ENCODE peak calls at places on chromosomes 12 and 14, in five cellular contexts. R is D721Med, Y is fibroblast of the aortic adventitia, B is epithelial cell of esophagus, F is astrocyte of the spinal cord. Z is an unnamed sample.

GRCh38 chr12:123401753-123402683 is 18.1 kb downstream of the KMT5A start:
- DNase-seq in Y (no peak), F (no peak), B (no peak), R (no peak), Z (no peak)

GRCh38 chr14:50830932-50831703 is at the start of gene NIN:
- DNase-seq in B (peak), Y (peak), R (peak), F (peak), Z (peak)

GRCh38 chr12:13085968-13086686 is 17.3 kb downstream of the GSG1 start:
- DNase-seq in F (no peak), B (peak), Y (peak), R (no peak), Z (no peak)

GRCh38 chr12:7638064-7638763 is 27.5 kb downstream of the APOBEC1 start:
- DNase-seq in Y (no peak), F (no peak), B (peak), R (no peak), Z (no peak)

GRCh38 chr14:68124885-68125731 is 305.5 kb downstream of the RAD51B start:
- DNase-seq in B (peak), Y (peak), R (no peak), F (peak), Z (no peak)

GRCh38 chr14:30621354-30621953 is 665 bp upstream of the SCFD1 start:
- DNase-seq in Y (no peak), F (no peak), R (no peak), B (peak), Z (no peak)

GRCh38 chr12:53994691-53995310 is 5.2 kb upstream of the HOXC9 start:
- DNase-seq in R (no peak), Y (no peak), B (no peak), F (no peak), Z (no peak)

GRCh38 chr12:10084733-10085132 is 14.1 kb downstream of the CLEC1A start:
- DNase-seq in F (no peak), B (no peak), Y (no peak), R (no peak), Z (no peak)

GRCh38 chr12:107515446-107515958 is 170.1 kb upstream of the PWP1 start:
- DNase-seq in B (peak), Y (peak), R (no peak), F (peak), Z (peak)

GRCh38 chr12:49536526-49537195 is 2.2 kb upstream of the KCNH3 start:
- DNase-seq in R (no peak), B (no peak), Y (no peak), F (no peak), Z (no peak)

GRCh38 chr14:23093993-23094665 is 807 bp downstream of the ACIN1 start:
- DNase-seq in R (no peak), Y (no peak), B (no peak), F (no peak), Z (no peak)

GRCh38 chr14:104224516-104225281 is 86.3 kb downstream of the KIF26A start:
- DNase-seq in F (no peak), Y (no peak), B (no peak), R (peak), Z (no peak)

GRCh38 chr12:108360487-108360886 is 21.4 kb upstream of the CMKLR1 start:
- DNase-seq in Y (no peak), B (peak), F (peak), R (no peak), Z (peak)

GRCh38 chr14:34161351-34162169 is 210.7 kb upstream of the EGLN3 start:
- DNase-seq in B (peak), F (no peak), Y (no peak), R (no peak), Z (peak)

GRCh38 chr12:50314629-50315312 is 31.5 kb upstream of the LIMA1 start:
- DNase-seq in R (peak), B (peak), F (peak), Y (peak), Z (peak)

GRCh38 chr12:1881936-1882335 is 36.5 kb downstream of the CACNA2D4 start:
- DNase-seq in R (no peak), F (no peak), B (no peak), Y (no peak), Z (no peak)

GRCh38 chr12:92470608-92471021 is 232.2 kb upstream of the PLEKHG7 start:
- DNase-seq in B (peak), Y (no peak), F (no peak), R (no peak), Z (no peak)

GRCh38 chr12:77392467-77392866 is 327.1 kb upstream of the E2F7 start:
- DNase-seq in B (no peak), R (no peak), F (no peak), Y (no peak), Z (no peak)

DNA sequence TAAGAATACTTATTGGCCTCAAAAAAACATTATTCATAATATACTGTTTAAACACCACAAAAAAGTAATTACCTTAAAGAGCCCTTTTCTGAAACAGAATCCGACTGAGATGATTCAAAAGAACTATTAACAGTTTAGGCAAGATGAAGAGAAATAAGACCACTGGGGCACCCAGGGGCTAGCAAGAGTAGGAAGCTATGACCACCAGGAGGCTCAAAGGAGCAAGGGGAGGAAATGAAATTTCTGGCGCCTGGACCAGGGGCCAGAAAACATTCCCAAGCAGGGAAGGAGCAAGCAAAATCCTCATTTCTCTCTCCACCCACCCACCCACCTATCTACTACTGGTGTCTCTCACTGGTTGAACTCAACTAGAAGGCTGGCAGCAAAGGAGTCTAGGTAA is 6.3 kb upstream of the DCAF4 start:
- DNase-seq in R (no peak), Y (no peak), F (no peak), B (no peak), Z (no peak)
- TF ChIP-seq CTCF in R (no peak), Y (peak), F (peak), B (no peak), Z (no peak)

GRCh38 chr12:99558113-99558512 is 89.4 kb upstream of the GARIN6 start:
- DNase-seq in Y (no peak), F (no peak), R (no peak), B (no peak), Z (no peak)

GRCh38 chr12:99549651-99550050 is 97.9 kb upstream of the GARIN6 start:
- DNase-seq in R (no peak), Y (no peak), B (no peak), F (no peak), Z (no peak)

GRCh38 chr12:99552022-99552421 is 95.5 kb upstream of the GARIN6 start:
- DNase-seq in Y (no peak), F (no peak), R (no peak), B (no peak), Z (no peak)

DNA sequence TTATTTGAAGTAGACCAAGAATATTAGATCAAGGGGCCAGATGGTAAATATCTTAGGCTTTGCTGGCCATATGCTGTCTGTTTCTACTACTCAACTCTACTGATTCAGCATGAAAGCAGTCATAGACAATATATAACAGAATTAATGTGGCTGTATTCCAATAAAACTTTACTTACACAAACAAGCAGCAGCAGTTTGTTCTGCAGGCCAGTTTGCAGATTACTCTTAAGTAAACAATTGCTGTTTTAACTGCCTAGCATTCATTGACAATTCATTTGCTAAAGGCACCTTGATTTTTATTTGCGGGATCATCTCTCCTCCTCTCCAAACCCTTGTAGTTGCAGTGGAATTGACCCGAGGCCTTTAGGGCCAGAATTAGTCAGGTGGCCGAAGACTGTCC is 94.1 kb upstream of the GARIN6 start:
- DNase-seq in Y (no peak), F (no peak), B (no peak), R (no peak), Z (no peak)
- TF ChIP-seq CTCF in Y (no peak), F (no peak), B (no peak), R (no peak), Z (no peak)

DNA sequence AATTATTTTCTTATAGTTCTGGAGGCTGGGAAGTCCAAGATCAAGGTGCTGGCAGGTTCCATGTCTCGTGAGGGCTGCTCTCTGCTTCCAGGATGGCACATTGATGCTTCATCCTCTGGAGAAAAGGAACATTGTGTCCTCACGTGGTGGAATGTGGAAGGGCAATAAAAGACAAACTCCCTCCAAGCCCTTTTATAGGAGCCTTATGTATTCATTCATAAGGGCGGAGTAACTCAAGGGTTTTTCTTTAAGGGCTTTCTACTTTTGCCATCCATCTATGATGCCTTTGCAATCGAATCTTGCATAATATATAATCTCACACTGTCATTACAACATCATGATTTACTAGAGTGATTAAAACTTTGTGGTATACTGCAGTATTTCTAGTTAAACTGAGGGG is 132.7 kb upstream of the DDHD1 start:
- DNase-seq in R (no peak), Y (no peak), F (no peak), B (no peak), Z (peak)
- TF ChIP-seq CTCF in R (no peak), Y (no peak), F (no peak), B (no peak), Z (no peak)

GRCh38 chr12:48336564-48336963 is 14.2 kb downstream of the ZNF641 start:
- DNase-seq in F (no peak), Y (no peak), B (peak), R (no peak), Z (peak)
- TF ChIP-seq CTCF in F (peak), Y (no peak), B (peak), R (no peak), Z (no peak)

GRCh38 chr14:59583755-59584154 is 7.1 kb upstream of the CCDC175 start:
- DNase-seq in Y (peak), R (no peak), F (peak), B (peak), Z (peak)

GRCh38 chr14:59585891-59586554 is 9.4 kb upstream of the CCDC175 start:
- DNase-seq in F (peak), Y (no peak), B (peak), R (no peak), Z (no peak)

GRCh38 chr14:59588136-59588535 is 11.5 kb upstream of the CCDC175 start:
- DNase-seq in Y (no peak), F (no peak), R (no peak), B (no peak), Z (no peak)

GRCh38 chr14:59582161-59582560 is 5.5 kb upstream of the CCDC175 start:
- DNase-seq in R (peak), B (no peak), Y (no peak), F (peak), Z (no peak)

DNA sequence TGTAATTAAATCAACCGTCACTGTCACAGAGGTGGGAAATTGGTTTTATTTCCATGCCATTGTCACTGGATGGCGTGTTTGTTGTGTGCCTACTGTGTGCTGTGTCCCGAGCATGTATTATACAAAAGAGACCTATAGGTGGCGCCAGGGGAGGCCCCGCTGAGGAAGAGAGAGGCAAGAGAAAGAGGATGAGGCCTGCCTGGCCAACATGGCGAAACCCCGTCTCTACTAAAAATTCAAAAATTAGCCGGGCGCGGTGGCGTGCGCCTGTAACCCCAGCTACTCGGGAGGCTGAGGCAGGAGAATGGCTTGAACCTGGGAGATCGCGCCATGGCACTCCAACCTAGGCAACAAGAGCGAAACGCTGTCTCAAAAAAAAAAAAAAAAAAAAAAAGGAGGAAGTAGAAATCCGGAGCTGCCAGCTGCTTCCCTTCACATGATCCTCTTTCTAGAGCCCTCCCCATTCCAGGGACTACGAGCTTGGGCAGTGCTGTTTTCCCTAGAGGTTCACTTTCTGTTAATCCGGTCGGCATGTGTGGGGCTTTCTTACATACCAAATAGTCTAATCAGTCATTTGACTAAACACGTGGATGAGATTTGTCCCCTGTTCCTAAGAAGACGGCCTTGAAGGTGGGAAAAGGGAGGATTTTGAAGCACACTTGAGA is 6.4 kb upstream of the CCDC175 start:
- DNase-seq in Y (no peak), F (no peak), R (no peak), B (no peak), Z (no peak)
- TF ChIP-seq CTCF in Y (no peak), F (no peak), R (no peak), B (no peak), Z (no peak)